ENCODE peak calls at places on chromosomes 11 and 22, in five cellular contexts. V, T, S, O and C are unnamed samples.

GRCh38 chr11:95584589-95584988 is 205.0 kb downstream of the FAM76B start:
- DNase-seq in V (no peak), T (no peak), S (no peak), O (no peak), C (no peak)

GRCh38 chr11:6531267-6531752 is 34.2 kb downstream of the DNHD1 start:
- DNase-seq in V (no peak), T (peak; percentile 49), S (peak; percentile 47), O (peak; percentile 21), C (no peak)

GRCh38 chr11:33869511-33870422 is 22.1 kb downstream of the LMO2 start:
- DNase-seq in V (no peak), T (peak; percentile 14), S (peak; percentile 25), O (peak; percentile 31), C (no peak)

GRCh38 chr11:122642472-122642922 is 13.0 kb upstream of the UBASH3B start:
- DNase-seq in V (no peak), T (no peak), S (peak; percentile 84), O (peak; percentile 80), C (no peak)

GRCh38 chr22:19641254-19641982 is 72.9 kb upstream of the SEPTIN5 start:
- DNase-seq in V (no peak), T (peak; percentile 7), S (no peak), O (peak; percentile 34), C (no peak)

GRCh38 chr11:35200811-35201341 is 61.9 kb downstream of the CD44 start:
- DNase-seq in V (no peak), T (no peak), S (no peak), O (no peak), C (no peak)

GRCh38 chr11:58028687-58029411 is 1.9 kb upstream of the OR6Q1 start:
- DNase-seq in V (no peak), T (peak; percentile 5), S (peak; percentile 15), O (no peak), C (no peak)

GRCh38 chr11:47108214-47108613 is 68.5 kb downstream of the ARFGAP2 start:
- DNase-seq in V (no peak), T (no peak), S (no peak), O (no peak), C (no peak)

GRCh38 chr11:107856981-107857517 is 1.5 kb downstream of the SLC35F2 start:
- DNase-seq in V (no peak), T (peak; percentile 82), S (no peak), O (no peak), C (no peak)

GRCh38 chr11:27218498-27219038 is 144.4 kb downstream of the CCDC34 start:
- DNase-seq in V (no peak), T (no peak), S (peak; percentile 93), O (no peak), C (no peak)

GRCh38 chr11:117535870-117536411 is 208.3 kb downstream of the CEP164 start:
- DNase-seq in V (no peak), T (no peak), S (no peak), O (no peak), C (no peak)

GRCh38 chr11:113818426-113818825 is 38.8 kb downstream of the CLDN25 start:
- DNase-seq in V (no peak), T (peak; percentile 25), S (no peak), O (peak; percentile 58), C (no peak)

GRCh38 chr22:19679476-19680099 is 34.7 kb upstream of the SEPTIN5 start:
- DNase-seq in V (no peak), T (peak; percentile 9), S (no peak), O (no peak), C (peak; percentile 9)

GRCh38 chr11:33689089-33689488 is 11.5 kb downstream of the C11orf91 start:
- DNase-seq in V (no peak), T (no peak), S (no peak), O (peak; percentile 91), C (no peak)

GRCh38 chr22:32120603-32121002 is 38.5 kb downstream of the C22orf42 start:
- DNase-seq in V (no peak), T (no peak), S (no peak), O (no peak), C (no peak)

GRCh38 chr22:47197735-47198500 is 435.5 kb downstream of the TBC1D22A start:
- DNase-seq in V (peak; percentile 8), T (no peak), S (no peak), O (no peak), C (no peak)

GRCh38 chr11:59291228-59291627 is 67.5 kb upstream of the OR5AN1 start:
- DNase-seq in V (no peak), T (no peak), S (no peak), O (no peak), C (no peak)

GRCh38 chr11:73273246-73273890 is 1.2 kb downstream of the P2RY6 start:
- DNase-seq in V (peak; percentile 9), T (no peak), S (no peak), O (no peak), C (no peak)

GRCh38 chr11:70568504-70569172 is 170.3 kb downstream of the CTTN start:
- DNase-seq in V (peak; percentile 33), T (peak; percentile 72), S (peak; percentile 33), O (peak; percentile 14), C (no peak)
- H3K4me3 ChIP-seq in V (peak overlapping the region; percentile 43), T (peak overlapping the region; percentile 18), S (peak overlapping the region; percentile 30), O (peak overlapping the region; percentile 28), C (no peak overlapping the region)

DNA sequence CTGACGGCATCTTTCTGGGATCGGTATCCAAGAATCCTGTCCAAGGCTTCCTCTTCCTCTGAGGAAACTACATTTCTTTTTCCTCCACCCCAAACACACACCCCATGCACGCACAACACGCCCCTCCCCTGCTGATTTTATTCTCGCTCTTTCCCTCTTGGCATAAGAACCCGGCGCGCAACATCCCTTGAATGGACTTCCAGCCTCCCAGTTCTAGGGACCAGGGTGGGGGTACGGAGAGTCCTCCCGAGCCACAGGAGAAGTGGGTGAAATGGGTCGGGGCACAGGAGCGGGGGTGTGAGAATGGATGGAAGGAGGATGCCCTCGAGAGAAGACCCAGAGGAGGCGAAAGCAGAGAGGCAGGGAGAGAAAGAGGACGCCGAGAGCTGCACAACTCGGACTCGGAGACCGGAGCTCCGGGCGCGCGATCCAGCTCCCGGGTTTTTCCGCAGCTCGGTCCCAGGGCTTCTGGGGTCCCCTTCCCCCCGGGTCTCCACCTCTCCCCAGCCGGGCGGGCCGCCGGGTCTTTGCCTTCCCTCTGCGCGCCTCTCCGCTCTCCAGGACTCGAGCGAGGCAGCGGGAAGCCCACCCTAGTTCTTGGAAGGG is 1.4 kb upstream of the LARGE1 start:
- DNase-seq in V (peak; percentile 33), T (peak; percentile 58), S (peak; percentile 45), O (peak; percentile 67), C (no peak)
- H3K4me3 ChIP-seq in V (peak overlapping the region; percentile 69), T (peak overlapping the region; percentile 75), S (peak overlapping the region; percentile 49), O (peak overlapping the region; percentile 74), C (peak overlapping the region; percentile 54)

GRCh38 chr22:37640591-37641250 is 1.3 kb downstream of the SH3BP1 start:
- DNase-seq in V (no peak), T (peak; percentile 60), S (no peak), O (peak; percentile 64), C (no peak)
- H3K4me3 ChIP-seq in V (peak overlapping the region; percentile 71), T (peak overlapping the region; percentile 81), S (peak overlapping the region; percentile 60), O (peak overlapping the region; percentile 78), C (peak overlapping the region; percentile 77)

GRCh38 chr22:40462195-40462988 is 92.0 kb downstream of the SGSM3 start:
- DNase-seq in V (no peak), T (peak; percentile 73), S (no peak), O (no peak), C (no peak)
- H3K4me3 ChIP-seq in V (peak overlapping the region; percentile 35), T (peak overlapping the region; percentile 31), S (no peak overlapping the region), O (no peak overlapping the region), C (peak overlapping the region; percentile 71)

GRCh38 chr22:41916745-41917358 is 2.0 kb upstream of the SHISA8 start:
- DNase-seq in V (no peak), T (no peak), S (no peak), O (no peak), C (no peak)

GRCh38 chr22:41920271-41920976 is 5.5 kb upstream of the SHISA8 start:
- DNase-seq in V (no peak), T (no peak), S (no peak), O (no peak), C (no peak)

GRCh38 chr22:41917375-41917905 is 2.6 kb upstream of the SHISA8 start:
- DNase-seq in V (no peak), T (no peak), S (no peak), O (no peak), C (no peak)

GRCh38 chr22:41917906-41918791 is 3.3 kb upstream of the SHISA8 start:
- DNase-seq in V (no peak), T (peak; percentile 61), S (peak; percentile 61), O (peak; percentile 46), C (no peak)

DNA sequence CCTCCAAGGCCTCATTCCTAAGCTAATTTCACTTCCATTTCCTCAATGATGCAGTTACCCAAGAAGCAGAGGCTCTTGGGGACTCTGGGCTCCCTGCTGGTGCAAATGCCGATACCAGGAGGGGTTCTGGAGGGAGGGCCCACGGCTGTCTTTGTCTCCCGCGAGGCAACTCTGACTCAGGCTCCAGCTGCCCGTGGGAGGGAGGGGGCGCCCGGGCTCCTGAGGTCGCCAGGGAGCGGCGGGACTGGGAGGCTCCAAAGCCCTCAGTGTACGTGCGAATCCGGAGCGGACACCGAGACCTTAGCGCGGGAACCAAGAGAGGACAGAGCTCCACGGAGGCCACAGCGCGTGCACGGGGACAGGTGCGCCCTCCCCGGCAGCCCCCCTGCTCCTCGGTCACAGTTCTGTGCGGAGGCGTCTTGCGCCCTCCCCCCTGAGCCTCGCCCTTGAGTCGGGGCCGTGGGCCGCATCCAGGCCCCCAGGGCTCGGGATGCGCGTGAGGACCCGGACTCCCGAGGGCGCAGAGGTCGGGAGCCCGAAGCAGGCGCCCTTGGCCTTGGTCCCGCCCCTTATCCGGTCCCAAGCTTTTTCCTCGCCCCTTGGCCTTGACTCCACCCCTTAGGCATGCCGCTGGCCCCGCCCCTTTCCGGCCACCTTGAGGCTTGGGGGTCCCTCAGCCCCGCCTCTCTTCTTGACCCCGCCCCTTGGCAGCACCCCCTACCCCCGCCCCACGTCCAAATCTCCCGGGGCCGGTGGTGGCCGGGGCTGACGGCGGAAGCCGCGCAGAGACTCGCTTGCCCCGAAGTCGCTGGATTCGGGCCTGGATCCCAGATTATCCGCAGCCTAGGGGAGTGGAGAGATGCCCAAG is 4.7 kb upstream of the SHISA8 start:
- DNase-seq in V (no peak), T (peak; percentile 58), S (peak; percentile 45), O (no peak), C (no peak)
- H3K4me3 ChIP-seq in V (peak overlapping the region; percentile 54), T (peak overlapping the region; percentile 32), S (peak overlapping the region; percentile 29), O (peak overlapping the region; percentile 41), C (peak overlapping the region; percentile 68)

DNA sequence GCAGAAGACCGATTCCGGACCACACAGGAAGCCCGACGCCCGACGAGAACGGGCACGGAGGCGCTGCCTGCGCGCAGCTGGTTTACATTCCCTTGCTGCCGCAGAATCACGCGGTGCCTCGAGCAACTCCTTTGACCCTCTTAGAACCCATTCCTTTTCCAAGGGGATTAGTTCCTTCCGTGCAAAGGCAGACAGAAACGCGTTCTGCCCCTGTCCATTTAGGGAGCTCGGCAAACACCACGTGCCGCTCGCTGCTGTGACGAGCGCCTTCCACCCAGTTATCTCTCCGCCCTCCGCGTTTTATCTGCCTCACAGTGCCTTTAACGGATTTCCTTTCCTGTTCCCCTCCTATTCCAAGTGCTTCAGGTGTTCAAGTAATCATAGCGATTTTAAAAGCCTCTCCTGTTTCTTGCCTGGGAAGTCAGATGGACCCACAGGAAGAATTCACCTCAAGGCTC is 24.1 kb upstream of the MICAL3 start:
- DNase-seq in V (no peak), T (no peak), S (no peak), O (no peak), C (no peak)
- H3K4me3 ChIP-seq in V (no peak overlapping the region), T (no peak overlapping the region), S (no peak overlapping the region), O (no peak overlapping the region), C (no peak overlapping the region)